ENCODE peak calls at places on chromosomes 5 and 9, in four cellular contexts. U is lower lobe of right lung, V is BJ, H is uterus. N is an unnamed sample.

GRCh38 chr5:179816401-179817070 is 4.2 kb upstream of the SQSTM1 start:
- DNase-seq in U (peak; percentile 52), V (no peak), H (no peak), N (peak; percentile 21)

GRCh38 chr5:142900926-142901325 is 130.7 kb downstream of the ARHGAP26 start:
- DNase-seq in U (no peak), V (peak; percentile 87), H (no peak), N (no peak)

GRCh38 chr5:179558912-179559279 is 8.5 kb downstream of the RUFY1 start:
- DNase-seq in U (no peak), V (no peak), H (no peak), N (peak; percentile 74)

GRCh38 chr5:69285448-69286116 is 47.0 kb downstream of the CCDC125 start:
- DNase-seq in U (no peak), V (no peak), H (no peak), N (no peak)

GRCh38 chr5:35988529-35988928 is 2.7 kb downstream of the UGT3A1 start:
- DNase-seq in U (no peak), V (no peak), H (no peak), N (no peak)

GRCh38 chr5:142511318-142511717 is 174.6 kb downstream of the FGF1 start:
- DNase-seq in U (no peak), V (no peak), H (no peak), N (no peak)

GRCh38 chr9:36940881-36941280 is 93.2 kb downstream of the PAX5 start:
- DNase-seq in U (no peak), V (no peak), H (no peak), N (no peak)

GRCh38 chr5:82355921-82356454 is 77.8 kb upstream of the RPS23 start:
- DNase-seq in U (no peak), V (no peak), H (no peak), N (no peak)

GRCh38 chr5:34657550-34657921 is 1.4 kb downstream of the RAI14 start:
- DNase-seq in U (no peak), V (no peak), H (peak; percentile 35), N (peak; percentile 16)

GRCh38 chr9:113298924-113299770 is 4.0 kb downstream of the RNF183 start:
- DNase-seq in U (no peak), V (no peak), H (no peak), N (no peak)

GRCh38 chr9:91164724-91165520 is 196.8 kb downstream of the AUH start:
- DNase-seq in U (peak; percentile 79), V (peak; percentile 89), H (peak; percentile 42), N (peak; percentile 93)

GRCh38 chr5:91022518-91022917 is 360.6 kb downstream of the ARRDC3 start:
- DNase-seq in U (no peak), V (no peak), H (no peak), N (no peak)

GRCh38 chr5:57735754-57736153 is 253.1 kb upstream of the ACTBL2 start:
- DNase-seq in U (no peak), V (peak; percentile 79), H (no peak), N (no peak)

GRCh38 chr9:87375397-87376073 is 122.1 kb upstream of the DAPK1 start:
- DNase-seq in U (no peak), V (no peak), H (no peak), N (no peak)

GRCh38 chr5:120139039-120139438 is 325.1 kb upstream of the PRR16 start:
- DNase-seq in U (no peak), V (peak; percentile 96), H (no peak), N (peak; percentile 15)

GRCh38 chr9:26142201-26142600 is 464.0 kb upstream of the TUSC1 start:
- DNase-seq in U (no peak), V (no peak), H (no peak), N (no peak)

GRCh38 chr9:85534340-85534739 is 207.4 kb downstream of the AGTPBP1 start:
- DNase-seq in U (peak; percentile 54), V (no peak), H (no peak), N (no peak)

GRCh38 chr5:180291943-180292831 is at the start of gene MAPK9:
- DNase-seq in U (peak; percentile 89), V (no peak), H (peak; percentile 81), N (peak; percentile 89)

GRCh38 chr5:104170906-104171305 is 608.3 kb upstream of the NUDT12 start:
- DNase-seq in U (no peak), V (no peak), H (no peak), N (no peak)

GRCh38 chr5:79070002-79070567 is 518 bp downstream of the BHMT2 start:
- DNase-seq in U (no peak), V (no peak), H (peak; percentile 31), N (peak; percentile 4)

GRCh38 chr9:70006299-70006698 is 37.3 kb upstream of the MAMDC2 start:
- DNase-seq in U (no peak), V (no peak), H (peak; percentile 45), N (no peak)

GRCh38 chr5:68007446-68007845 is 208.1 kb upstream of the PIK3R1 start:
- DNase-seq in U (peak; percentile 68), V (no peak), H (peak; percentile 74), N (no peak)

GRCh38 chr5:150609843-150610584 is 30.4 kb upstream of the SYNPO start:
- DNase-seq in U (peak; percentile 43), V (no peak), H (no peak), N (peak; percentile 62)

GRCh38 chr5:56313004-56313531 is 79.9 kb upstream of the ANKRD55 start:
- DNase-seq in U (no peak), V (no peak), H (no peak), N (no peak)

GRCh38 chr9:33263131-33263935 is 1.2 kb downstream of the BAG1 start:
- DNase-seq in U (no peak), V (no peak), H (peak; percentile 22), N (no peak)

DNA sequence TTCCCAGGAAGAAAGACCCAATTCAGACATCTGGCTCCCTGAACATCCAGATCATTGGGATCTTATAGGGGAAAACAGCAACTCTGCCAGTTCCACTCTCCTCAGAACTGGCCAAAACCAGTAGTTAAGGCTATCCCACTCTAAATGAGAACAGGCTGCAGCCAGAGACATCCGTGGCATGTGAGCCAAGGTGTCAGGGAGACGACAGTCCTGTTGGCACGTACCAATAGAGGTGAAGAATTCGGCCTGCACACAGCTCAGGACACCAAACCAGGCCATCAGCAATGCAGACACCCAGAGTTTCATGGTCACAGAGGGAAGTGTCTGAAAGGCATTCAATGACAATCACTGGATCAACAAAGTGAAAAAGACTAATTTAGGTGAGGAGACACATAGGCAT is 9.3 kb downstream of the P4HA2 start:
- DNase-seq in U (no peak), V (no peak), H (no peak), N (no peak)
- TF ChIP-seq CTCF in U (no peak), V (no peak), H (no peak), N (no peak)

GRCh38 chr5:134224905-134225779 is 731 bp downstream of the PPP2CA start:
- DNase-seq in U (peak; percentile 72), V (no peak), H (peak; percentile 64), N (peak; percentile 77)
- TF ChIP-seq CTCF in U (peak; percentile 28), V (peak; percentile 30), H (peak; percentile 42), N (no peak)

DNA sequence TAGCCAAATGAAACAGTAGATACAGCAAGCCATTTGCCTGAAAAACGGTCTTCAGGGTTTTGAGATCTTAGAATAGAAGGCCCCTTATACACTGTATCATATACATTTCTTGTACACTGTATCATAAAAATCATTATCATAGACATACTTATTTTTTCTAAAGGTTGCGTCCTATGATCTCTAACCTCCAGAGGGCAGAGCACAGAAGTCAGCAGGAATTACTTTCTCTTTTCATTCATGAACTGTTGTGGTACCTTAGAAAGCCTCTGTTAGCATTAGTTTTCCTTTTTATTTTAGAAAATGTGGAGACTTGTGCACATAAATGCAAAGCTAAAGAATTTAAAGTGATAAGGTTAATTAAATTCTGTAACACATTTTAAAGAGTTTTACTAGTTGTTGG is 115.4 kb downstream of the OXCT1 start:
- DNase-seq in U (no peak), V (no peak), H (no peak), N (no peak)
- TF ChIP-seq CTCF in U (peak; percentile 20), V (no peak), H (no peak), N (no peak)

DNA sequence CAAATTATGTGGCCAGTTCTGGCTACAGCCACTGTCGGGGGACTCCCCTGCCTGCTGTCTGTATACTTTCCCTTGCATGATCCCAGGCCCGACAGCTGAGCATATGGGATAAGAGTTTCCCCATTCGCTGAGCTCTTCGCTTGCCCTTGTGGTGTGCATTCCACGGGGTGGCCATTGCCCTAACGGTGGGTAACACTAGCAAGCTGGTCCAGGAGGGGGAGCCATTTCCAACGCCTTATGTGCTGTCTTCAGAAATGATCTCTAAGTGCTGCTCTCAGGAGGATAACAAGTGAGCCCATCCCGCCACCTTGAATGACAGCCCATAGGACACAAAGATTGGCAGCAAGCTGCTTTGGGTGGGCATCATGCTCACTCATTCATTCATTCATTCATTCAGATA is 190.9 kb downstream of the FSTL4 start:
- DNase-seq in U (no peak), V (no peak), H (no peak), N (no peak)
- TF ChIP-seq CTCF in U (no peak), V (peak; percentile 34), H (no peak), N (no peak)

DNA sequence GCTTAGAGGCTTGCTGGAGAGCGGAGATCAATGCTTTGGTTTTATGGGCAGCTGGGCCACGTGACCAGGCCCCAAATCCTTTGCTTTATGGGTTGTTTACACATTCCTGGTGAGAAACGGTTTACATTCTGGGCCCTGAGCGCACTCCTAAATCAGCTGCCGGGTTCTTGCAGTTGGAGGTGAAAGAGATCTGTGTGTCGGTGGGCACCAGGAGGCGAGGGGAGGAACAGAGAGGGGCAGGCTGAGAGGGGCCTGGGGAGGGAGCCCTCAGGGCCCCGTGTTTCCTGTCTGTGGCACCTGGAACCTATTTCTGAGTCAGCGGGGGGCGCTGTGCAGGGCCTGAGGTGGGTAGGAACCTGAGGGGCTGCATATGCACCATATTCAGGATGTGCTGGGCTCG is 63.5 kb upstream of the HAND1 start:
- DNase-seq in U (no peak), V (no peak), H (no peak), N (peak; percentile 3)
- TF ChIP-seq CTCF in U (peak; percentile 13), V (peak; percentile 28), H (no peak), N (no peak)

GRCh38 chr5:1478333-1478732 is 33.1 kb upstream of the SLC6A3 start:
- DNase-seq in U (no peak), V (no peak), H (no peak), N (no peak)
- TF ChIP-seq CTCF in U (no peak), V (no peak), H (no peak), N (no peak)

DNA sequence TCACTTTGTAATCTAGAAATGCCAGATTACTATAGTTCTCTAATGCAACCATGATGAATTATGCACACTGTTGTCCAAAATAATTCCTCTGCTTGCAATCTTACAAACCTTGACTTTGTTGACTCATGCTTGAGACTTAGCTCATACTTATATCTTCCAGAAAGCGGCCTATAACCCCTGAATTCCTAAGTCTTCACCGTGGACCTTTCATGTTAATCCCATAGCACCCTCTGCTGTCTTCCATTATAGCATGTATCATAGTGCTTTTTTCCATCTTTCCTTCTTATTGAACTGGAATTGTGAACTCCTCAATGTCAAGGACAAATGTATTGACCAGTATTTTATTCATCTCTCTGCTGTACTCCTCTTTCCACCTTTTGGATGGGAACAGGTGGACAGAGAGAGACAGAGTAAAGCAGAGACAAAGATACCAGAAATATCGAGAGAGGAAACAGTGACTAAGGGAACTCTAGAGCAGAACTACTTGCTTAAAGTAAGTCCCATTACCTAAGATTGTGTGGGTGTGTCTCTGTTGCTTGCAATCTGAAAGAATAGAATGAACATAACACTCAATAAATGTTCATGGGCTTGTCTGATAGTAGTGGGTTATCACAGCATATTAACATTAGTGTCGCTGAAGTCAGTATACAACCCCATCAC is 110.0 kb downstream of the LURAP1L start:
- DNase-seq in U (no peak), V (peak; percentile 12), H (no peak), N (no peak)
- TF ChIP-seq CTCF in U (peak; percentile 51), V (peak; percentile 62), H (peak; percentile 52), N (peak; percentile 5)